ENCODE peak calls at places on chromosomes 11 and 22, in five cellular contexts. O is WERI-Rb-1; D is choroid plexus epithelial cell; F is naive thymus-derived CD4-positive, alpha-beta T cell; M is T-helper 9 cell. N is an unnamed sample.

GRCh38 chr11:45847908-45848316 is 637 bp downstream of the CRY2 start:
- DNase-seq in M (peak), O (peak), D (peak), F (peak), N (no peak)

GRCh38 chr11:61636676-61637075 is 43.5 kb upstream of the DAGLA start:
- DNase-seq in O (no peak), D (no peak), F (no peak), M (no peak), N (no peak)

GRCh38 chr11:65743928-65744698 is 23.5 kb upstream of the RNASEH2C start:
- DNase-seq in F (no peak), O (peak), D (peak), M (no peak), N (no peak)

GRCh38 chr11:72234920-72235319 is 9.1 kb downstream of the PHOX2A start:
- DNase-seq in O (no peak), D (no peak), M (no peak), F (no peak), N (no peak)

GRCh38 chr11:128627666-128628342 is 40.4 kb upstream of the ETS1 start:
- DNase-seq in O (no peak), F (no peak), M (no peak), D (no peak), N (no peak)

GRCh38 chr22:30250713-30251267 is 4.2 kb upstream of the LIF start:
- DNase-seq in M (no peak), D (peak), F (no peak), O (no peak), N (no peak)

GRCh38 chr11:125938418-125938817 is 7.4 kb upstream of the VSIG10L2 start:
- DNase-seq in M (no peak), O (no peak), F (no peak), D (no peak), N (no peak)

GRCh38 chr11:78660451-78660850 is 85.8 kb upstream of the NARS2 start:
- DNase-seq in M (no peak), D (no peak), O (no peak), F (no peak), N (no peak)

GRCh38 chr11:20397281-20397680 is 9.8 kb downstream of the PRMT3 start:
- DNase-seq in M (no peak), D (peak), O (no peak), F (peak), N (no peak)

N was measured in cortex of kidney.